ENCODE peak calls at places on chromosomes 11 and 22, in six cellular contexts. G, J, Z, C, Y and M are unnamed samples.

GRCh38 chr11:131811380-131811779 is 441.0 kb downstream of the NTM start:
- DNase-seq in J (no peak), G (no peak), Y (no peak), C (no peak), Z (no peak), M (no peak)

GRCh38 chr22:46905415-46905814 is 143.0 kb downstream of the TBC1D22A start:
- DNase-seq in G (no peak), J (no peak), Y (no peak), Z (no peak), C (no peak), M (no peak)

GRCh38 chr22:47808886-47809620 is 1046.6 kb downstream of the TBC1D22A start:
- DNase-seq in G (no peak), Z (no peak), Y (no peak), J (no peak), C (no peak), M (no peak)

GRCh38 chr22:49966041-49966715 is 5.6 kb downstream of the PIM3 start:
- DNase-seq in J (no peak), G (no peak), Y (peak), C (peak), Z (no peak), M (no peak)

GRCh38 chr11:124865181-124865901 is at the start of gene ROBO3:
- DNase-seq in C (no peak), Y (no peak), G (no peak), J (no peak), Z (no peak), M (no peak)

GRCh38 chr11:47056261-47056915 is 119.8 kb downstream of the CSTPP1 start:
- DNase-seq in C (no peak), J (no peak), Z (no peak), Y (no peak), G (peak), M (no peak)

GRCh38 chr22:41387341-41387740 is 5.6 kb downstream of the TEF start:
- DNase-seq in C (no peak), Z (no peak), G (no peak), Y (no peak), J (no peak), M (no peak)

GRCh38 chr11:121508449-121508848 is 55.7 kb upstream of the SORL1-AS1 start:
- DNase-seq in Y (no peak), J (no peak), C (peak), Z (no peak), G (no peak), M (no peak)

GRCh38 chr11:78209478-78209877 is 20.8 kb downstream of the USP35 start:
- DNase-seq in C (no peak), J (no peak), Z (no peak), G (no peak), Y (no peak), M (no peak)

GRCh38 chr11:36376315-36376887 is 80.3 kb downstream of the PRR5L start:
- DNase-seq in C (peak), Y (peak), G (no peak), Z (no peak), J (peak), M (no peak)

GRCh38 chr22:36762687-36763260 is 13.1 kb downstream of the IFT27 start:
- DNase-seq in Z (no peak), C (no peak), J (no peak), Y (no peak), G (peak), M (no peak)

GRCh38 chr11:63829823-63830489 is 9.0 kb upstream of the MARK2 start:
- DNase-seq in G (no peak), Z (no peak), J (peak), C (peak), Y (peak), M (no peak)

GRCh38 chr11:125063429-125064043 is 431 bp downstream of the SLC37A2 start:
- DNase-seq in G (no peak), C (no peak), Y (peak), J (no peak), Z (no peak), M (no peak)

GRCh38 chr11:2928605-2929510 is at the start of gene PHLDA2:
- DNase-seq in Y (no peak), J (peak), C (peak), G (peak), Z (peak), M (no peak)

GRCh38 chr11:76694664-76695063 is 24.1 kb upstream of the LRRC32 start:
- DNase-seq in Z (no peak), J (no peak), C (no peak), Y (no peak), G (peak), M (no peak)

GRCh38 chr11:113316251-113316650 is 1.9 kb downstream of the TTC12 start:
- DNase-seq in G (no peak), J (no peak), Y (no peak), C (no peak), Z (no peak), M (no peak)

GRCh38 chr11:17765381-17766359 is 31.1 kb downstream of the KCNC1 start:
- DNase-seq in Y (no peak), C (peak), Z (no peak), G (no peak), J (no peak), M (no peak)

GRCh38 chr22:37024339-37025157 is 5.0 kb downstream of the MPST start:
- DNase-seq in Y (no peak), Z (no peak), J (no peak), G (no peak), C (no peak), M (no peak)

GRCh38 chr11:73268671-73269271 is 3.4 kb upstream of the P2RY6 start:
- DNase-seq in J (no peak), C (no peak), G (no peak), Z (no peak), Y (no peak), M (no peak)

GRCh38 chr11:119709638-119710346 is 19.2 kb downstream of the NECTIN1 start:
- DNase-seq in Z (no peak), Y (peak), J (no peak), G (peak), C (no peak), M (peak)

GRCh38 chr22:39251762-39252460 is 7.1 kb upstream of the PDGFB start:
- DNase-seq in Y (no peak), J (no peak), C (no peak), Z (no peak), G (no peak), M (no peak)

GRCh38 chr22:31828739-31829138 is 74.9 kb downstream of the DEPDC5 start:
- DNase-seq in Z (no peak), Y (no peak), C (no peak), J (no peak), G (no peak), M (no peak)

GRCh38 chr11:75859614-75860013 is 44.6 kb downstream of the UVRAG start:
- DNase-seq in C (no peak), J (no peak), Z (no peak), Y (no peak), G (no peak), M (no peak)

GRCh38 chr11:119209186-119209585 is 3.0 kb downstream of the CBL start:
- DNase-seq in J (no peak), Y (no peak), Z (no peak), C (no peak), G (no peak), M (no peak)

GRCh38 chr11:29507381-29507780 is 509.4 kb downstream of the KCNA4 start:
- DNase-seq in Z (no peak), G (no peak), J (no peak), C (no peak), Y (no peak), M (no peak)

GRCh38 chr11:34564406-34564805 is 50.8 kb upstream of the ELF5 start:
- DNase-seq in G (no peak), Z (peak), J (no peak), C (no peak), Y (peak), M (no peak)

GRCh38 chr11:115527534-115528125 is 23.4 kb upstream of the CADM1 start:
- DNase-seq in C (no peak), Z (no peak), G (no peak), Y (peak), J (no peak), M (peak)

GRCh38 chr11:112724194-112724790 is 236.9 kb upstream of the NCAM1 start:
- DNase-seq in Z (no peak), G (no peak), Y (no peak), J (no peak), C (no peak), M (no peak)

GRCh38 chr11:47305734-47306483 is 36.0 kb downstream of the MADD start:
- DNase-seq in Y (no peak), J (no peak), G (no peak), Z (no peak), C (no peak), M (peak)

GRCh38 chr11:62145261-62145871 is 21.6 kb downstream of the INCENP start:
- DNase-seq in G (no peak), Z (no peak), J (no peak), Y (no peak), C (no peak), M (no peak)

GRCh38 chr11:67160872-67161783 is 42.1 kb downstream of the KDM2A start:
- DNase-seq in Y (no peak), J (no peak), Z (no peak), G (no peak), C (no peak), M (no peak)

GRCh38 chr11:19777342-19778102 is 64.9 kb downstream of the NAV2 start:
- DNase-seq in Y (peak), Z (no peak), J (peak), C (no peak), G (peak), M (no peak)